ENCODE peak calls at places on chromosomes 1 and 21, in eight cellular contexts. One of them, this sample, is unnamed.

GRCh38 chr21:26124421-26124833 is 46.1 kb downstream of the APP start:
- DNase-seq in RCC 7860: no peak
- DNase-seq in skeletal muscle cell: no peak
- DNase-seq in NCI-H1092 treated with DMSO at 0.1 percent for 48 hours: no peak
- DNase-seq in activated CD4-positive, alpha-beta T cell treated with anti-CD3 and anti-CD28 coated beads, Interleukin-2, amount 50 U/mL, for 4 hours: no peak
- DNase-seq in epithelial cell of esophagus: peak
- DNase-seq in GM18507: no peak
- DNase-seq in AG04450: no peak
- DNase-seq in this sample: peak

GRCh38 chr1:103960710-103961109 is 211.0 kb downstream of the AMY1C start:
- DNase-seq in NCI-H1092 treated with DMSO at 0.1 percent for 48 hours: no peak
- DNase-seq in activated CD4-positive, alpha-beta T cell treated with anti-CD3 and anti-CD28 coated beads, Interleukin-2, amount 50 U/mL, for 4 hours: no peak
- DNase-seq in GM18507: no peak
- DNase-seq in AG04450: no peak
- DNase-seq in skeletal muscle cell: no peak
- DNase-seq in epithelial cell of esophagus: no peak
- DNase-seq in RCC 7860: no peak
- DNase-seq in this sample: no peak

GRCh38 chr1:235290740-235291502 is 37.1 kb downstream of the ARID4B start:
- DNase-seq in AG04450: no peak
- DNase-seq in NCI-H1092 treated with DMSO at 0.1 percent for 48 hours: no peak
- DNase-seq in epithelial cell of esophagus: no peak
- DNase-seq in GM18507: no peak
- DNase-seq in activated CD4-positive, alpha-beta T cell treated with anti-CD3 and anti-CD28 coated beads, Interleukin-2, amount 50 U/mL, for 4 hours: no peak
- DNase-seq in skeletal muscle cell: no peak
- DNase-seq in RCC 7860: no peak
- DNase-seq in this sample: no peak

GRCh38 chr1:226978350-226979114 is 38.4 kb downstream of the COQ8A start:
- DNase-seq in RCC 7860: no peak
- DNase-seq in NCI-H1092 treated with DMSO at 0.1 percent for 48 hours: no peak
- DNase-seq in activated CD4-positive, alpha-beta T cell treated with anti-CD3 and anti-CD28 coated beads, Interleukin-2, amount 50 U/mL, for 4 hours: no peak
- DNase-seq in skeletal muscle cell: no peak
- DNase-seq in GM18507: no peak
- DNase-seq in AG04450: no peak
- DNase-seq in epithelial cell of esophagus: no peak
- DNase-seq in this sample: no peak

GRCh38 chr1:157189096-157189495 is 50.9 kb upstream of the ETV3 start:
- DNase-seq in AG04450: no peak
- DNase-seq in epithelial cell of esophagus: no peak
- DNase-seq in RCC 7860: no peak
- DNase-seq in NCI-H1092 treated with DMSO at 0.1 percent for 48 hours: no peak
- DNase-seq in GM18507: no peak
- DNase-seq in activated CD4-positive, alpha-beta T cell treated with anti-CD3 and anti-CD28 coated beads, Interleukin-2, amount 50 U/mL, for 4 hours: no peak
- DNase-seq in skeletal muscle cell: no peak
- DNase-seq in this sample: no peak

GRCh38 chr1:150764617-150765090 is 924 bp downstream of the CTSS start:
- DNase-seq in activated CD4-positive, alpha-beta T cell treated with anti-CD3 and anti-CD28 coated beads, Interleukin-2, amount 50 U/mL, for 4 hours: no peak
- DNase-seq in GM18507: no peak
- DNase-seq in AG04450: peak
- DNase-seq in NCI-H1092 treated with DMSO at 0.1 percent for 48 hours: no peak
- DNase-seq in epithelial cell of esophagus: peak
- DNase-seq in skeletal muscle cell: peak
- DNase-seq in RCC 7860: peak
- DNase-seq in this sample: no peak

GRCh38 chr1:98256700-98257099 is 335.9 kb upstream of the DPYD start:
- DNase-seq in RCC 7860: no peak
- DNase-seq in epithelial cell of esophagus: no peak
- DNase-seq in GM18507: no peak
- DNase-seq in skeletal muscle cell: no peak
- DNase-seq in activated CD4-positive, alpha-beta T cell treated with anti-CD3 and anti-CD28 coated beads, Interleukin-2, amount 50 U/mL, for 4 hours: no peak
- DNase-seq in NCI-H1092 treated with DMSO at 0.1 percent for 48 hours: no peak
- DNase-seq in AG04450: no peak
- DNase-seq in this sample: no peak

GRCh38 chr21:34722684-34723300 is 54.0 kb downstream of the CLIC6 start:
- DNase-seq in skeletal muscle cell: no peak
- DNase-seq in NCI-H1092 treated with DMSO at 0.1 percent for 48 hours: peak
- DNase-seq in epithelial cell of esophagus: no peak
- DNase-seq in GM18507: no peak
- DNase-seq in AG04450: no peak
- DNase-seq in activated CD4-positive, alpha-beta T cell treated with anti-CD3 and anti-CD28 coated beads, Interleukin-2, amount 50 U/mL, for 4 hours: peak
- DNase-seq in RCC 7860: no peak
- DNase-seq in this sample: no peak

GRCh38 chr1:15966081-15966955 is 9.6 kb downstream of the ZBTB17 start:
- DNase-seq in activated CD4-positive, alpha-beta T cell treated with anti-CD3 and anti-CD28 coated beads, Interleukin-2, amount 50 U/mL, for 4 hours: peak
- DNase-seq in NCI-H1092 treated with DMSO at 0.1 percent for 48 hours: no peak
- DNase-seq in skeletal muscle cell: no peak
- DNase-seq in GM18507: peak
- DNase-seq in AG04450: no peak
- DNase-seq in epithelial cell of esophagus: peak
- DNase-seq in RCC 7860: peak
- DNase-seq in this sample: no peak

GRCh38 chr1:155126494-155127104 is 1.1 kb upstream of the EFNA1 start:
- DNase-seq in activated CD4-positive, alpha-beta T cell treated with anti-CD3 and anti-CD28 coated beads, Interleukin-2, amount 50 U/mL, for 4 hours: no peak
- DNase-seq in AG04450: no peak
- DNase-seq in epithelial cell of esophagus: peak
- DNase-seq in GM18507: no peak
- DNase-seq in skeletal muscle cell: no peak
- DNase-seq in RCC 7860: no peak
- DNase-seq in NCI-H1092 treated with DMSO at 0.1 percent for 48 hours: peak
- DNase-seq in this sample: no peak

GRCh38 chr1:116808476-116809180 is 54.4 kb downstream of the CD2 start:
- DNase-seq in RCC 7860: no peak
- DNase-seq in activated CD4-positive, alpha-beta T cell treated with anti-CD3 and anti-CD28 coated beads, Interleukin-2, amount 50 U/mL, for 4 hours: no peak
- DNase-seq in GM18507: no peak
- DNase-seq in skeletal muscle cell: no peak
- DNase-seq in epithelial cell of esophagus: peak
- DNase-seq in AG04450: no peak
- DNase-seq in NCI-H1092 treated with DMSO at 0.1 percent for 48 hours: no peak
- DNase-seq in this sample: no peak

GRCh38 chr1:204410764-204411450 is 710 bp downstream of the PPP1R15B start:
- DNase-seq in GM18507: no peak
- DNase-seq in RCC 7860: no peak
- DNase-seq in NCI-H1092 treated with DMSO at 0.1 percent for 48 hours: peak
- DNase-seq in AG04450: no peak
- DNase-seq in activated CD4-positive, alpha-beta T cell treated with anti-CD3 and anti-CD28 coated beads, Interleukin-2, amount 50 U/mL, for 4 hours: no peak
- DNase-seq in epithelial cell of esophagus: peak
- DNase-seq in skeletal muscle cell: no peak
- DNase-seq in this sample: no peak